ENCODE peak calls at places on chromosomes 3 and 15, in seven cellular contexts. K is activated CD8-positive, alpha-beta memory T cell treated with anti-CD3 and anti-CD28 coated beads, Interleukin-2, amount 50 U/mL, for 4 hours; R is T-cell; U is effector memory CD8-positive, alpha-beta T cell; P is HTR-8/SVneo; M is HFFc6; G is GM19239. W is an unnamed sample.

GRCh38 chr3:13565581-13566461 is 16.9 kb downstream of the FBLN2 start:
- DNase-seq in K (no peak), R (no peak), U (no peak), P (no peak), M (no peak), G (no peak), W (no peak)

GRCh38 chr3:41276191-41276590 is 76.9 kb downstream of the CTNNB1 start:
- DNase-seq in K (no peak), R (no peak), U (no peak), P (no peak), M (no peak), G (no peak), W (no peak)

GRCh38 chr15:71042356-71042922 is 72.8 kb upstream of the THSD4 start:
- DNase-seq in K (no peak), R (no peak), U (no peak), P (no peak), M (no peak), G (no peak), W (no peak)

GRCh38 chr3:158430968-158431367 is 140.0 kb upstream of the MLF1 start:
- DNase-seq in K (no peak), R (no peak), U (no peak), P (no peak), M (no peak), G (no peak), W (no peak)

GRCh38 chr15:95742836-95743235 is 587.7 kb upstream of the NR2F2 start:
- DNase-seq in K (no peak), R (no peak), U (no peak), P (no peak), M (no peak), G (no peak), W (no peak)

GRCh38 chr3:184380210-184380626 is 364 bp downstream of the CHRD start:
- DNase-seq in K (peak), R (no peak), U (no peak), P (peak), M (no peak), G (no peak), W (peak)

GRCh38 chr15:79370716-79371115 is 59.8 kb downstream of the TMED3 start:
- DNase-seq in K (no peak), R (no peak), U (no peak), P (no peak), M (peak), G (no peak), W (peak)

GRCh38 chr3:129045675-129046036 is 14.9 kb upstream of the GP9 start:
- DNase-seq in K (peak), R (no peak), U (peak), P (no peak), M (no peak), G (no peak), W (peak)

GRCh38 chr15:85941186-85941855 is 138.3 kb upstream of the AGBL1 start:
- DNase-seq in K (no peak), R (no peak), U (no peak), P (peak), M (no peak), G (no peak), W (no peak)

GRCh38 chr3:175255698-175256097 is 396.6 kb downstream of the NAALADL2 start:
- DNase-seq in K (no peak), R (no peak), U (no peak), P (no peak), M (no peak), G (no peak), W (peak)

GRCh38 chr3:14125193-14126016 is 553 bp downstream of the TMEM43 start:
- DNase-seq in K (peak), R (no peak), U (peak), P (peak), M (peak), G (peak), W (peak)

GRCh38 chr3:27165348-27165747 is 203.8 kb downstream of the NEK10 start:
- DNase-seq in K (no peak), R (no peak), U (no peak), P (no peak), M (peak), G (no peak), W (peak)

GRCh38 chr15:77518458-77518857 is 97.8 kb downstream of the HMG20A start:
- DNase-seq in K (no peak), R (no peak), U (no peak), P (no peak), M (no peak), G (no peak), W (no peak)